ENCODE peak calls at places on chromosomes 4 and X, in six cellular contexts. J is HFFc6; F is HepG2; P is heart left ventricle; A is ascending aorta; N is activated CD8-positive, alpha-beta T cell treated with anti-CD3 and anti-CD28 coated beads for 36 hours. S is an unnamed sample.

GRCh38 chr4:99361268-99361922 is 8.8 kb upstream of the ADH1C start:
- DNase-seq in F (no peak), A (no peak), J (no peak), P (no peak), N (no peak), S (no peak)

GRCh38 chr4:168839758-168840385 is 170.2 kb downstream of the CBR4 start:
- DNase-seq in A (no peak), P (no peak), N (no peak), F (no peak), J (no peak), S (no peak)

GRCh38 chr4:165874072-165874798 is 1.2 kb downstream of the TLL1 start:
- DNase-seq in F (no peak), P (no peak), J (no peak), N (no peak), A (no peak), S (peak; percentile 76)

GRCh38 chr4:66750273-66750672 is 795.0 kb downstream of the CENPC start:
- DNase-seq in A (no peak), F (no peak), J (no peak), P (no peak), N (no peak), S (no peak)

GRCh38 chr4:173370130-173370476 is 651 bp upstream of the SAP30 start:
- DNase-seq in P (peak; percentile 71), J (no peak), A (peak; percentile 92), F (no peak), N (peak; percentile 80), S (no peak)

GRCh38 chrX:121161501-121161933 is 114.1 kb downstream of the GLUD2 start:
- DNase-seq in N (peak; percentile 8), F (no peak), J (no peak), A (no peak), P (no peak), S (no peak)

GRCh38 chr4:147761218-147761883 is 29.5 kb downstream of the ARHGAP10 start:
- DNase-seq in F (no peak), J (no peak), A (no peak), N (no peak), P (no peak), S (no peak)

GRCh38 chrX:100880368-100880767 is 6.2 kb upstream of the NOX1 start:
- DNase-seq in J (no peak), F (no peak), P (no peak), A (no peak), N (no peak), S (no peak)

GRCh38 chrX:77087529-77088169 is 359.5 kb upstream of the FGF16 start:
- DNase-seq in N (no peak), F (peak; percentile 92), P (peak; percentile 65), J (peak; percentile 13), A (peak; percentile 89), S (no peak)

GRCh38 chr4:17493629-17494028 is 18.3 kb downstream of the QDPR start:
- DNase-seq in J (no peak), A (no peak), N (no peak), F (no peak), P (no peak), S (no peak)

GRCh38 chrX:11753668-11754067 is 4.4 kb upstream of the MSL3 start:
- DNase-seq in J (no peak), N (no peak), A (no peak), P (no peak), F (no peak), S (no peak)

GRCh38 chrX:6053126-6053625 is 175.5 kb downstream of the NLGN4X start:
- DNase-seq in N (no peak), J (no peak), A (no peak), F (no peak), P (no peak), S (no peak)

GRCh38 chr4:186203391-186203802 is 12.0 kb downstream of the CYP4V2 start:
- DNase-seq in J (no peak), P (no peak), A (no peak), N (no peak), F (no peak), S (no peak)

GRCh38 chr4:127251423-127251822 is 381.3 kb upstream of the INTU start:
- DNase-seq in N (no peak), P (no peak), F (no peak), J (no peak), A (no peak), S (no peak)

GRCh38 chrX:19535481-19535880 is 20.2 kb upstream of the MAP3K15 start:
- DNase-seq in J (peak; percentile 11), N (no peak), P (no peak), A (no peak), F (peak; percentile 6), S (no peak)
- TF ChIP-seq CTCF in J (peak; percentile 70), N (no peak), P (no peak), A (no peak), F (no peak), S (peak; percentile 72)

GRCh38 chr4:25180524-25181131 is 20.4 kb upstream of the SEPSECS start:
- DNase-seq in P (no peak), J (peak; percentile 22), A (no peak), N (peak; percentile 57), F (peak; percentile 56), S (no peak)
- TF ChIP-seq CTCF in P (peak; percentile 32), J (peak; percentile 87), A (peak; percentile 36), N (peak; percentile 84), F (peak; percentile 68), S (peak; percentile 78)

DNA sequence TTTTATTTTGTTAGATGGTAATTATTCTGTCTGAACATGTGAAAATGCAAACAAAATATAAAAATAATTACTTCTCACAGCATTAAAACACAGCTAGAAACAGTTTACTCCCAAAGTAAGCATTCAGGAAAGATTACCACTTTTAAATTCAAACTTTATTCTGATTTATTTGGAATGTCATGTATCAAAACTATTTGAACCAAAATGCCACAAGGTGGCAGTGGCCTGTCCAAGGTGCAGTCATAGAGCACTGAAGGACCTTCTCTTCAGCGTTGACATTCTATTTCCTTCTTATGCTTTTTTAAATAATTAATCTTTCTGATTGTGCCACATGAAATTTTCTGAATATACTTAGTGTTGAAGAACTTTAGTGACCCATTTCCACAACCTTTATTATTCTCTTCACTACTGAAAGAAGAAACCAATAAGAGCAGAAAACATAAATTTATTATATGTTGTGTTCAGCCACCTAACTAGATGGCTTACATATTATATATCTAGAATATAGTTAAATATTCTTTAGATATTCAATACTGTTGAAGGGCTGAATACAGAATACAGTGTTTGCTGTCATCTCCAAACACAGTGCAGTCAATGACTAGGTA is 283.6 kb downstream of the CFAP299 start:
- DNase-seq in P (no peak), A (no peak), N (peak; percentile 6), F (peak; percentile 3), J (peak; percentile 9), S (no peak)
- TF ChIP-seq CTCF in P (no peak), A (no peak), N (peak; percentile 46), F (no peak), J (peak; percentile 78), S (peak; percentile 60)

GRCh38 chr4:140617494-140618060 is 48.8 kb upstream of the UCP1 start:
- DNase-seq in F (no peak), P (no peak), J (no peak), N (no peak), A (no peak), S (no peak)
- TF ChIP-seq CTCF in F (no peak), P (no peak), J (no peak), N (no peak), A (no peak), S (no peak)

DNA sequence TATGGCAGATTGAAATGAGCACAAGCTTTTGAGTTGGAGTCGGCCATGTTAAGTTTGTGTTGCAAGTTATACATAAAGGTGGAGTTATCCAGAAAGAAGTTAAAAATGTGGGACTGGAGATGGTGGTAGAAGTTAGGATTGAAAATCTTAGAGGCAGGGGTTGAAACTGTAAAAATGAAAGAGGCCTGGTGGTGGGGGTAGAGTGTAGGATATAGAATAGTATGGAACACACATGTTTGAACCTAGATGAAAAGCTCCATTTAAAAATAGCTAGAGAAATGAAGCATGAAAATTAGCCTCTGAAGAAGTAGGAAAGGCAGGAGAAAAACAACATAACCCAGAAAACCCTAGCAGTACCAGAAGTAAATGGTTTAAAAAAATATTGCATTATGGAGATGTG is 131.8 kb upstream of the ENPEP start:
- DNase-seq in J (no peak), P (no peak), F (no peak), N (no peak), A (no peak), S (no peak)
- TF ChIP-seq CTCF in J (peak; percentile 46), P (no peak), F (peak; percentile 21), N (no peak), A (no peak), S (peak; percentile 85)

DNA sequence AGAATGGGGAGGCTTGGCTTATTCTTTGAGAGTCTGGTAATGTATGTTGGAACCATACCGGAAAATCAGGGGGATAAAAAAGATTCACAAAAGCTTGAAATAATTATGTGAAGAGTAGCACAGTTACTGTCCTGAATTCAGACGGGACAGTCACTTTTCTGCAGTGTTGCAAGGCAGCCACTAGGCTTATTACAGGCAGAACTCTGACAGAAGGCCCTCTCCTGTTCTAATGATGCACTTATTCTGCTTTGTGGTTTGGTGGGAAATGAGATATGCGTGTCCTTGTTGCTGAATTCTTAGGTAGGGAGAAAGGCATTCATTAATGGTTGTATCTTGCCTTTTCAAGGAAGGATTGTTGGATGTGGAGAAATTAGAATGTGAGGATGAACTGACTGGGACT is 37.2 kb downstream of the GUCY1B1 start:
- DNase-seq in J (peak; percentile 38), N (no peak), P (no peak), A (no peak), F (peak; percentile 15), S (no peak)
- TF ChIP-seq CTCF in J (peak; percentile 59), N (peak; percentile 34), P (peak; percentile 13), A (peak; percentile 17), F (no peak), S (peak; percentile 65)